ENCODE peak calls at places on chromosome 11, in six cellular contexts. M is lower lobe of right lung; Y is adipocyte; N is astrocyte; Q is CD8-positive, alpha-beta T cell; H is fibroblast of the aortic adventitia. F is an unnamed sample.

GRCh38 chr11:8802263-8802662 is 108.7 kb upstream of the AKIP1 start:
- DNase-seq in N (no peak), H (no peak), Y (no peak), Q (no peak), M (no peak), F (no peak)

GRCh38 chr11:47251751-47252150 is 3.1 kb upstream of the ACP2 start:
- DNase-seq in N (no peak), M (no peak), H (no peak), Y (no peak), Q (no peak), F (no peak)

GRCh38 chr11:60699282-60699681 is at the start of gene MS4A8:
- DNase-seq in N (no peak), Y (no peak), H (no peak), Q (no peak), M (no peak), F (no peak)

GRCh38 chr11:128471138-128471661 is 116.2 kb downstream of the ETS1 start:
- DNase-seq in N (no peak), Y (no peak), M (no peak), H (no peak), Q (peak; percentile 58), F (no peak)

GRCh38 chr11:8100151-8100550 is 19.1 kb downstream of the TUB start:
- DNase-seq in N (no peak), H (no peak), Q (no peak), M (no peak), Y (no peak), F (no peak)

GRCh38 chr11:24267015-24267414 is 229.8 kb upstream of the LUZP2 start:
- DNase-seq in H (no peak), M (no peak), Y (no peak), Q (no peak), N (no peak), F (no peak)

GRCh38 chr11:67118059-67118766 is 850 bp upstream of the KDM2A start:
- DNase-seq in M (peak; percentile 69), N (no peak), H (no peak), Y (no peak), Q (peak; percentile 56), F (peak; percentile 42)

GRCh38 chr11:69157156-69157821 is 1.6 kb downstream of the SMIM38 start:
- DNase-seq in Q (no peak), H (peak; percentile 44), Y (peak; percentile 76), N (peak; percentile 69), M (no peak), F (peak; percentile 72)

GRCh38 chr11:8025123-8025522 is 38.0 kb downstream of the EIF3F start:
- DNase-seq in Y (no peak), Q (no peak), N (peak; percentile 57), H (no peak), M (no peak), F (peak; percentile 50)

GRCh38 chr11:122714021-122714420 is 58.5 kb downstream of the UBASH3B start:
- DNase-seq in Q (no peak), N (no peak), Y (no peak), M (no peak), H (no peak), F (no peak)

GRCh38 chr11:124667601-124668000 is 5.9 kb downstream of the SIAE start:
- DNase-seq in Y (no peak), M (no peak), N (no peak), Q (no peak), H (no peak), F (no peak)

GRCh38 chr11:62539238-62539925 is 7.2 kb downstream of the AHNAK start:
- DNase-seq in Q (peak; percentile 57), M (no peak), H (peak; percentile 94), Y (peak; percentile 95), N (peak; percentile 90), F (peak; percentile 90)

GRCh38 chr11:125618383-125618782 is 6.6 kb upstream of the CHEK1 start:
- DNase-seq in M (no peak), Y (no peak), H (no peak), Q (no peak), N (no peak), F (no peak)

GRCh38 chr11:115324569-115325432 is 179.4 kb downstream of the CADM1 start:
- DNase-seq in N (peak; percentile 66), H (peak; percentile 23), M (no peak), Q (peak; percentile 4), Y (peak; percentile 77), F (peak; percentile 65)

GRCh38 chr11:86176165-86176884 is 68.2 kb upstream of the EED start:
- DNase-seq in Q (no peak), Y (no peak), M (no peak), N (peak; percentile 80), H (peak; percentile 68), F (peak; percentile 61)

GRCh38 chr11:18394928-18395734 is 768 bp downstream of the LDHA start:
- DNase-seq in H (no peak), N (peak; percentile 7), M (no peak), Y (peak; percentile 37), Q (peak; percentile 17), F (no peak)

GRCh38 chr11:9527481-9528140 is 45.9 kb upstream of the WEE1 start:
- DNase-seq in Q (no peak), H (peak; percentile 100), Y (peak; percentile 58), M (no peak), N (peak; percentile 93), F (peak; percentile 90)

GRCh38 chr11:95565692-95566091 is 223.9 kb downstream of the FAM76B start:
- DNase-seq in M (no peak), H (no peak), Y (no peak), N (no peak), Q (no peak), F (no peak)

GRCh38 chr11:111363985-111364384 is 15.1 kb downstream of the POU2AF1 start:
- DNase-seq in N (no peak), Q (no peak), Y (no peak), M (no peak), H (no peak), F (no peak)

GRCh38 chr11:64428685-64429084 is 69.7 kb downstream of the RPS6KA4 start:
- DNase-seq in H (no peak), M (peak; percentile 30), N (no peak), Y (no peak), Q (no peak), F (no peak)

GRCh38 chr11:132914600-132914999 is 617.7 kb downstream of the OPCML start:
- DNase-seq in Y (no peak), M (no peak), H (no peak), N (peak; percentile 13), Q (no peak), F (no peak)

GRCh38 chr11:73315288-73316020 is 7.4 kb downstream of the ARHGEF17 start:
- DNase-seq in H (no peak), M (no peak), Y (no peak), Q (no peak), N (no peak), F (peak; percentile 62)

GRCh38 chr11:78228467-78228866 is 39.7 kb downstream of the USP35 start:
- DNase-seq in Y (peak; percentile 73), H (peak; percentile 76), Q (no peak), N (peak; percentile 11), M (no peak), F (peak; percentile 56)

GRCh38 chr11:120519474-120519873 is 7.9 kb downstream of the GRIK4 start:
- DNase-seq in H (no peak), Y (no peak), N (no peak), M (no peak), Q (no peak), F (no peak)

GRCh38 chr11:45899086-45899447 is 8.0 kb downstream of the FREY1 start:
- DNase-seq in Q (no peak), H (no peak), N (no peak), Y (no peak), M (no peak), F (no peak)

GRCh38 chr11:110093407-110094297 is 460 bp downstream of the ZC3H12C start:
- DNase-seq in Q (no peak), N (peak; percentile 52), M (peak; percentile 73), H (peak; percentile 75), Y (peak; percentile 81), F (peak; percentile 63)

GRCh38 chr11:74388678-74389327 is 9.4 kb downstream of the PGM2L1 start:
- DNase-seq in M (no peak), Y (peak; percentile 87), Q (peak; percentile 71), N (no peak), H (peak; percentile 62), F (peak; percentile 71)

GRCh38 chr11:68838572-68838964 is 3.1 kb downstream of the CPT1A start:
- DNase-seq in M (no peak), N (no peak), Y (peak; percentile 34), H (peak; percentile 43), Q (no peak), F (peak; percentile 37)

GRCh38 chr11:16001899-16002426 is 354.4 kb downstream of the SOX6 start:
- DNase-seq in Y (peak; percentile 84), H (peak; percentile 92), N (peak; percentile 98), Q (no peak), M (peak; percentile 48), F (peak; percentile 94)

GRCh38 chr11:117607449-117607848 is 189.6 kb downstream of the DSCAML1 start:
- DNase-seq in N (no peak), Q (no peak), H (no peak), Y (no peak), M (no peak), F (no peak)

GRCh38 chr11:79170289-79170688 is 270.5 kb downstream of the TENM4 start:
- DNase-seq in H (no peak), N (no peak), Y (no peak), M (no peak), Q (no peak), F (no peak)

GRCh38 chr11:75737314-75737713 is 19.7 kb downstream of the MOGAT2 start:
- DNase-seq in Y (no peak), M (no peak), N (no peak), Q (no peak), H (no peak), F (no peak)

GRCh38 chr11:14645247-14645912 is 1.8 kb downstream of the PDE3B start:
- DNase-seq in Q (no peak), M (no peak), H (peak; percentile 14), N (peak; percentile 22), Y (peak; percentile 35), F (peak; percentile 36)

GRCh38 chr11:70019576-70020011 is 58.5 kb upstream of the ANO1 start:
- DNase-seq in N (peak; percentile 59), H (peak; percentile 42), Y (peak; percentile 15), M (no peak), Q (no peak), F (peak; percentile 30)

GRCh38 chr11:67373916-67374570 is 645 bp upstream of the CLCF1 start:
- DNase-seq in H (peak; percentile 98), Q (peak; percentile 50), N (peak; percentile 99), Y (peak; percentile 95), M (peak; percentile 89), F (peak; percentile 99)

GRCh38 chr11:100004541-100004940 is 682.5 kb upstream of the ARHGAP42 start:
- DNase-seq in N (no peak), M (no peak), Y (no peak), Q (no peak), H (no peak), F (no peak)

GRCh38 chr11:9771126-9771624 is 107.3 kb downstream of the SWAP70 start:
- DNase-seq in H (peak; percentile 41), N (peak; percentile 27), Q (no peak), Y (peak; percentile 50), M (no peak), F (peak; percentile 20)

GRCh38 chr11:77096591-77097019 is 6.0 kb upstream of the OMP start:
- DNase-seq in M (peak; percentile 19), Q (no peak), N (no peak), H (no peak), Y (no peak), F (no peak)

GRCh38 chr11:120109531-120109930 is 28.4 kb downstream of the TRIM29 start:
- DNase-seq in Q (no peak), M (no peak), H (no peak), N (no peak), Y (no peak), F (no peak)